ENCODE peak calls at places on chromosomes 3 and 15, in six cellular contexts. C is EL; E is ELR; H is activated T-helper 1 cell treated with anti-CD3 and anti-CD28 coated beads, Interleukin-2, amount 50 U/mL, for 16 hours; G is astrocyte of the spinal cord; T is SK-N-SH. O is an unnamed sample.

GRCh38 chr3:40672861-40673260 is 148.1 kb downstream of the ZNF621 start:
- DNase-seq in C (no peak), T (no peak), G (no peak), E (no peak), H (no peak), O (no peak)

GRCh38 chr3:37198996-37199395 is 24.6 kb upstream of the LRRFIP2 start:
- DNase-seq in G (peak; percentile 57), E (peak; percentile 69), H (no peak), C (peak; percentile 57), T (no peak), O (no peak)

GRCh38 chr15:99106417-99107220 is 1.7 kb downstream of the SYNM start:
- DNase-seq in H (no peak), E (peak; percentile 33), G (peak; percentile 56), T (no peak), C (peak; percentile 23), O (no peak)

GRCh38 chr15:74754593-74755215 is 6.1 kb downstream of the CYP1A2 start:
- DNase-seq in E (no peak), T (no peak), H (no peak), C (no peak), G (no peak), O (no peak)

GRCh38 chr15:74392902-74393301 is 25.5 kb upstream of the CYP11A1 start:
- DNase-seq in C (no peak), G (no peak), E (no peak), H (no peak), T (no peak), O (no peak)

GRCh38 chr3:18370672-18371071 is 54.5 kb downstream of the SATB1 start:
- DNase-seq in C (no peak), T (no peak), E (no peak), H (no peak), G (no peak), O (peak; percentile 78)

GRCh38 chr15:59685737-59686297 is 3.3 kb downstream of the BNIP2 start:
- DNase-seq in T (peak; percentile 43), E (peak; percentile 17), G (peak; percentile 12), C (peak; percentile 8), H (no peak), O (no peak)

GRCh38 chr3:14203521-14204079 is 25.0 kb downstream of the LSM3 start:
- DNase-seq in E (peak; percentile 74), C (peak; percentile 77), G (peak; percentile 81), T (peak; percentile 70), H (no peak), O (peak; percentile 70)

GRCh38 chr3:4794798-4795197 is 184.4 kb upstream of the BHLHE40 start:
- DNase-seq in C (no peak), T (no peak), E (no peak), H (no peak), G (no peak), O (no peak)

GRCh38 chr15:42696626-42697025 is 40.3 kb downstream of the CDAN1 start:
- DNase-seq in E (no peak), G (no peak), T (no peak), C (no peak), H (no peak), O (no peak)

GRCh38 chr3:51708216-51708845 is 1.5 kb downstream of the GRM2 start:
- DNase-seq in C (no peak), E (no peak), G (no peak), H (no peak), T (no peak), O (no peak)

GRCh38 chr3:16793321-16793720 is 91.4 kb upstream of the PLCL2 start:
- DNase-seq in G (no peak), T (no peak), E (no peak), H (no peak), C (no peak), O (no peak)

GRCh38 chr3:111668912-111669488 is 73.9 kb upstream of the ZBED2 start:
- DNase-seq in T (peak; percentile 48), H (no peak), E (peak; percentile 93), G (peak; percentile 69), C (peak; percentile 78), O (peak; percentile 65)

GRCh38 chr3:66037330-66037985 is 1.3 kb downstream of the MAGI1 start:
- DNase-seq in H (no peak), E (peak; percentile 71), T (peak; percentile 57), C (peak; percentile 58), G (peak; percentile 38), O (peak; percentile 43)

GRCh38 chr15:46556559-46556958 is 921.7 kb downstream of the SQOR start:
- DNase-seq in C (no peak), G (no peak), T (peak; percentile 15), H (no peak), E (no peak), O (peak; percentile 73)

GRCh38 chr3:46632792-46633191 is 20.5 kb downstream of the FAM240A start:
- DNase-seq in T (no peak), E (no peak), C (no peak), G (no peak), H (no peak), O (no peak)

GRCh38 chr15:65796610-65797012 is 4.5 kb upstream of the DENND4A start:
- DNase-seq in H (no peak), E (peak; percentile 78), C (peak; percentile 65), G (peak; percentile 62), T (no peak), O (no peak)

GRCh38 chr15:83565553-83566159 is 88.3 kb upstream of the ADAMTSL3 start:
- DNase-seq in H (no peak), T (peak; percentile 25), E (peak; percentile 52), C (peak; percentile 17), G (peak; percentile 29), O (peak; percentile 46)

GRCh38 chr3:8529738-8530525 is 28.3 kb downstream of the LMCD1 start:
- DNase-seq in E (peak; percentile 49), T (no peak), G (no peak), C (peak; percentile 67), H (no peak), O (no peak)

O was measured in SK-N-DZ.